ENCODE peak calls at places on chromosomes 6 and 20, in nine cellular contexts. P, K, H, G, Y, T, Z, M and J are unnamed samples.

GRCh38 chr6:35668708-35669440 is 19.8 kb downstream of the FKBP5 start:
- DNase-seq in P (no peak), K (no peak), H (peak), G (peak), Y (no peak), T (no peak), Z (no peak), M (no peak), J (no peak)

GRCh38 chr6:156809034-156809433 is 31.9 kb downstream of the ARID1B start:
- DNase-seq in P (no peak), K (no peak), H (peak), G (peak), Y (peak), T (no peak), Z (peak), M (no peak), J (no peak)

GRCh38 chr6:106759112-106759511 is 129.7 kb downstream of the QRSL1 start:
- DNase-seq in P (no peak), K (no peak), H (no peak), G (no peak), Y (no peak), T (no peak), Z (no peak), M (no peak), J (no peak)

GRCh38 chr6:156691018-156691417 is 86.2 kb upstream of the ARID1B start:
- DNase-seq in P (no peak), K (no peak), H (no peak), G (no peak), Y (no peak), T (no peak), Z (no peak), M (no peak), J (no peak)

GRCh38 chr6:158383057-158383456 is 70.8 kb downstream of the TULP4 start:
- DNase-seq in P (no peak), K (no peak), H (no peak), G (no peak), Y (no peak), T (no peak), Z (no peak), M (no peak), J (no peak)

GRCh38 chr20:15875446-15875845 is 697.8 kb downstream of the KIF16B start:
- DNase-seq in P (no peak), K (no peak), H (no peak), G (no peak), Y (no peak), T (no peak), Z (no peak), M (no peak), J (no peak)

GRCh38 chr6:26454641-26455040 is 3.1 kb upstream of the BTN2A1 start:
- DNase-seq in P (no peak), K (no peak), H (no peak), G (peak), Y (no peak), T (no peak), Z (no peak), M (no peak), J (no peak)

GRCh38 chr20:41052742-41053419 is 24.3 kb downstream of the TOP1 start:
- DNase-seq in P (no peak), K (no peak), H (peak), G (peak), Y (peak), T (no peak), Z (no peak), M (no peak), J (no peak)

GRCh38 chr20:44407402-44408184 is 52.1 kb downstream of the HNF4A start:
- DNase-seq in P (no peak), K (peak), H (peak), G (peak), Y (peak), T (no peak), Z (no peak), M (no peak), J (no peak)

GRCh38 chr6:170004585-170005210 is 253.3 kb downstream of the ERMARD start:
- DNase-seq in P (no peak), K (no peak), H (no peak), G (no peak), Y (no peak), T (no peak), Z (no peak), M (no peak), J (no peak)

GRCh38 chr20:11691766-11692165 is 225.9 kb upstream of the BTBD3 start:
- DNase-seq in P (no peak), K (no peak), H (no peak), G (no peak), Y (no peak), T (no peak), Z (no peak), M (no peak), J (no peak)

GRCh38 chr20:63635431-63636141 is 8.7 kb upstream of the GMEB2 start:
- DNase-seq in P (no peak), K (no peak), H (no peak), G (no peak), Y (no peak), T (no peak), Z (no peak), M (peak), J (peak)

GRCh38 chr6:38997128-38997761 is 51.3 kb upstream of the GLP1R start:
- DNase-seq in P (no peak), K (peak), H (peak), G (peak), Y (peak), T (peak), Z (peak), M (no peak), J (peak)

GRCh38 chr6:162964703-162965140 is 236.9 kb downstream of the PACRG start:
- DNase-seq in P (peak), K (no peak), H (peak), G (peak), Y (peak), T (no peak), Z (no peak), M (no peak), J (peak)

GRCh38 chr6:30396833-30397479 is 52.0 kb downstream of the RPP21 start:
- DNase-seq in P (peak), K (peak), H (peak), G (peak), Y (peak), T (peak), Z (peak), M (peak), J (peak)

GRCh38 chr6:37632291-37632690 is 65.4 kb downstream of the MDGA1 start:
- DNase-seq in P (no peak), K (no peak), H (no peak), G (no peak), Y (no peak), T (no peak), Z (no peak), M (no peak), J (no peak)

GRCh38 chr6:41386594-41386993 is 51.2 kb downstream of the NCR2 start:
- DNase-seq in P (no peak), K (no peak), H (no peak), G (no peak), Y (no peak), T (no peak), Z (no peak), M (no peak), J (no peak)